ENCODE peak calls at places on chromosome 6, in four cellular contexts. H is aorta, U is hepatocyte, E is IMR-90. D is an unnamed sample.
A peak's percentile ranks its signal among the peaks of the same experiment; 100 is the strongest.

GRCh38 chr6:105005446-105005845 is 48.5 kb downstream of the LIN28B start:
- DNase-seq in E (no peak), U (no peak), H (no peak), D (no peak)

GRCh38 chr6:37807656-37808055 is 11.9 kb upstream of the ZFAND3 start:
- DNase-seq in H (no peak), E (no peak), U (no peak), D (no peak)

GRCh38 chr6:159066479-159066878 is 21.7 kb upstream of the TAGAP start:
- DNase-seq in H (no peak), U (no peak), E (no peak), D (no peak)

GRCh38 chr6:25219147-25219546 is 60.0 kb upstream of the CARMIL1 start:
- DNase-seq in U (no peak), H (no peak), E (no peak), D (no peak)

GRCh38 chr6:36843169-36843568 is 3.9 kb upstream of the CPNE5 start:
- DNase-seq in U (no peak), H (no peak), E (no peak), D (no peak)

GRCh38 chr6:25088513-25088912 is 152.8 kb upstream of the RIPOR2 start:
- DNase-seq in H (no peak), E (peak; percentile 28), U (no peak), D (no peak)

GRCh38 chr6:17877196-17877889 is 110.1 kb downstream of the KIF13A start:
- DNase-seq in H (no peak), U (no peak), E (peak; percentile 81), D (no peak)

GRCh38 chr6:170144952-170145587 is 145.8 kb downstream of the DLL1 start:
- DNase-seq in H (peak; percentile 9), E (no peak), U (no peak), D (no peak)

GRCh38 chr6:43170452-43171283 is at the start of gene SRF:
- DNase-seq in E (peak; percentile 99), H (peak; percentile 100), U (peak; percentile 100), D (peak; percentile 94)

GRCh38 chr6:30005482-30005881 is 55.6 kb upstream of the POLR1H start:
- DNase-seq in E (peak; percentile 7), U (no peak), H (no peak), D (no peak)

GRCh38 chr6:34195726-34196115 is 41.0 kb upstream of the HMGA1 start:
- DNase-seq in U (no peak), H (peak; percentile 74), E (no peak), D (no peak)

GRCh38 chr6:106569444-106569843 is 59.9 kb downstream of the RTN4IP1 start:
- DNase-seq in H (no peak), E (peak; percentile 68), U (no peak), D (no peak)

GRCh38 chr6:85111481-85112001 is 338.3 kb upstream of the NT5E start:
- DNase-seq in E (no peak), U (peak; percentile 16), H (peak; percentile 76), D (no peak)

GRCh38 chr6:164928366-164929154 is 380.8 kb downstream of the C6orf118 start:
- DNase-seq in H (no peak), U (no peak), E (no peak), D (no peak)

GRCh38 chr6:162497371-162497770 is 230.2 kb downstream of the PRKN start:
- DNase-seq in U (no peak), H (no peak), E (no peak), D (no peak)

GRCh38 chr6:23173231-23173630 is 603.9 kb downstream of the HDGFL1 start:
- DNase-seq in E (peak; percentile 40), H (no peak), U (no peak), D (no peak)

GRCh38 chr6:77633471-77633870 is 19.4 kb upstream of the MEI4 start:
- DNase-seq in E (no peak), H (no peak), U (no peak), D (no peak)

GRCh38 chr6:145155873-145156782 is 579.2 kb downstream of the EPM2A start:
- DNase-seq in U (no peak), H (no peak), E (no peak), D (no peak)

GRCh38 chr6:72865467-72865866 is 243.6 kb downstream of the KCNQ5 start:
- DNase-seq in U (no peak), H (no peak), E (peak; percentile 37), D (no peak)

GRCh38 chr6:85065831-85066230 is 301.4 kb upstream of the TBX18 start:
- DNase-seq in U (no peak), E (no peak), H (no peak), D (no peak)

GRCh38 chr6:128350416-128351254 is 169.8 kb downstream of the PTPRK start:
- DNase-seq in E (peak; percentile 49), U (peak; percentile 18), H (no peak), D (no peak)

GRCh38 chr6:160349837-160350236 is 1.7 kb downstream of the SLC22A3 start:
- DNase-seq in U (no peak), E (no peak), H (no peak), D (no peak)

GRCh38 chr6:123534264-123534663 is 102.5 kb downstream of the TRDN start:
- DNase-seq in U (no peak), E (no peak), H (no peak), D (no peak)

GRCh38 chr6:129686941-129687627 is 22.9 kb downstream of the ARHGAP18 start:
- DNase-seq in U (no peak), E (peak; percentile 52), H (no peak), D (no peak)

GRCh38 chr6:38443750-38444149 is 196.0 kb downstream of the BTBD9 start:
- DNase-seq in U (no peak), H (no peak), E (no peak), D (no peak)

GRCh38 chr6:5764401-5764955 is 242.2 kb downstream of the NRN1 start:
- DNase-seq in U (no peak), E (peak; percentile 78), H (no peak), D (no peak)

GRCh38 chr6:84137989-84138575 is 89.4 kb downstream of the CEP162 start:
- DNase-seq in E (peak; percentile 15), U (no peak), H (no peak), D (no peak)

GRCh38 chr6:18492957-18493356 is 105.8 kb downstream of the RNF144B start:
- DNase-seq in E (no peak), U (no peak), H (no peak), D (no peak)

GRCh38 chr6:16721977-16722376 is 39.3 kb downstream of the ATXN1 start:
- DNase-seq in E (no peak), U (no peak), H (no peak), D (no peak)

GRCh38 chr6:37155394-37156312 is 14.3 kb upstream of the PIM1 start:
- DNase-seq in E (no peak), U (peak; percentile 26), H (no peak), D (no peak)

GRCh38 chr6:24719125-24719931 is at the start of gene C6orf62:
- DNase-seq in E (peak; percentile 30), U (peak; percentile 43), H (peak; percentile 79), D (no peak)

GRCh38 chr6:7232351-7232750 is 80.6 kb downstream of the SSR1 start:
- DNase-seq in U (no peak), H (no peak), E (peak; percentile 36), D (no peak)

GRCh38 chr6:135014353-135014832 is 40.2 kb downstream of the HBS1L start:
- DNase-seq in E (no peak), U (no peak), H (no peak), D (no peak)
- H3K27ac ChIP-seq in E (no peak overlapping the region), U (no peak overlapping the region), H (no peak overlapping the region), D (no peak overlapping the region)

GRCh38 chr6:39848171-39848570 is 56.0 kb downstream of the DAAM2 start:
- DNase-seq in E (no peak), U (no peak), H (no peak), D (no peak)

GRCh38 chr6:39844866-39845265 is 52.7 kb downstream of the DAAM2 start:
- DNase-seq in E (no peak), H (no peak), U (no peak), D (no peak)

GRCh38 chr6:39849228-39849627 is 57.1 kb downstream of the DAAM2 start:
- DNase-seq in U (no peak), H (no peak), E (no peak), D (no peak)

GRCh38 chr6:39849764-39850163 is 57.6 kb downstream of the DAAM2 start:
- DNase-seq in U (no peak), E (peak; percentile 31), H (no peak), D (no peak)

DNA sequence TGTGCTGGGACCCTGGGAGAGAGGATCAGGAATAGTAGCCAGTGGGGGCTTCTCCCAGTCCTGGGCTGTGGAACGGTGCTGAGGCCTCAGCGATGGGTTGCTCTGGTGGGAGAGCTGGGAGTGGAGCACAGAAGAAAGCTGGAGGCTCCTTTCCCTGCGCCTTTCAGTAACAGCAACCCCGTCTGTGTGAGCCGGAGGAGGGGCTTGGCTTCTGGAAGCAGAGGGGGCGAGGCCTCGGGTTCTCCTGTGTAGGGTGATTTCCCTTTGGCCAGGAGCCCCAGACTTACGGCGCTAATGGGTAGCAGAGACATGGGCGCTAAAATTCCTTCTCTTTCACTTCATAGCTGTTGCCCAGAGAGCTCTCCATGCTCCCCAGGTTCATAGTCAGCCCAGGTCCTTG is 55.0 kb downstream of the DAAM2 start:
- DNase-seq in H (peak; percentile 89), E (no peak), U (no peak), D (no peak)
- H3K27ac ChIP-seq in H (peak overlapping the region; percentile 13), E (no peak overlapping the region), U (no peak overlapping the region), D (no peak overlapping the region)

GRCh38 chr6:148873154-148873553 is 126.3 kb downstream of the UST start:
- DNase-seq in E (no peak), U (no peak), H (no peak), D (no peak)

GRCh38 chr6:148869589-148869988 is 122.8 kb downstream of the UST start:
- DNase-seq in E (peak; percentile 98), H (no peak), U (no peak), D (peak; percentile 12)

GRCh38 chr6:148878683-148879082 is 131.9 kb downstream of the UST start:
- DNase-seq in H (no peak), E (no peak), U (no peak), D (no peak)

GRCh38 chr6:148873868-148874267 is 127.0 kb downstream of the UST start:
- DNase-seq in E (no peak), H (no peak), U (no peak), D (no peak)

GRCh38 chr6:148874698-148875293 is 128.0 kb downstream of the UST start:
- DNase-seq in U (no peak), H (no peak), E (no peak), D (no peak)
- H3K27ac ChIP-seq in U (no peak overlapping the region), H (no peak overlapping the region), E (no peak overlapping the region), D (no peak overlapping the region)

DNA sequence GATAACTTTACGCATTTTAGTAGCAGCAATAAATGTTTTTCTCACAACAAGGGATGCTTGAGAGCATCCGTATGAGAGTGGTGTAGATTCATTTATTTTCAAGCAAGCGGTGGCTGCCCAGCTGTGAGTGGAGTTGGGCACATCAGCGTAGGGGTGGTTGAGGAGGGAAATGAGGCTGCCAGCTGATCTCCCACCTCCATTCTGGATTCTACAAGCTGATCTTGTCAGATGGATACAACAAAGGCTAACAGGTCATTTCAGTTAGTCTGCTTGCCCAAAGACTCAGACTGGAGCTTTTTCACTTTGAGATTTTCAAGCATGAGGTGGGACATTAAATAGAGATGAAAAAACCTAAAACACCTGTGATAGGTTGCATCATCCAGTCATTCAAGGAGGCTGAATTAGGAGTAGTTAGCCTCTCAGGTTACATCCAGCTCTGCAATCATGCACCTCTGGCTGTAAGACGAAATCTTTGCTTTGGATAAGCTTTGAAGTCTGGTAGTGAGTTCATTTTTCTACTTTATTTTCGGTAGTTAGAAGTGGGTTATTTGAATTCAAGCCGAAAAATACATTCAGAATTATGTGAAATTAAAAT is 1.9 kb upstream of the BACH2 start:
- DNase-seq in U (no peak), H (no peak), E (no peak), D (no peak)
- H3K27ac ChIP-seq in U (no peak overlapping the region), H (no peak overlapping the region), E (no peak overlapping the region), D (no peak overlapping the region)

GRCh38 chr6:79042799-79043126 is 35.3 kb downstream of the PHIP start:
- DNase-seq in E (no peak), H (no peak), U (no peak), D (no peak)
- H3K27ac ChIP-seq in E (no peak overlapping the region), H (no peak overlapping the region), U (no peak overlapping the region), D (no peak overlapping the region)